ENCODE peak calls at places on chromosomes 3 and 15, in six cellular contexts. C, D, K, B, N and E are unnamed samples.

GRCh38 chr3:106183762-106184391 is 315.1 kb upstream of the CBLB start:
- DNase-seq in C (peak; percentile 6), D (no peak), K (no peak), B (peak; percentile 81), N (no peak), E (no peak)

GRCh38 chr15:98155356-98155755 is 194.9 kb downstream of the ARRDC4 start:
- DNase-seq in C (no peak), D (no peak), K (no peak), B (no peak), N (no peak), E (no peak)

GRCh38 chr15:91867581-91868026 is 14.1 kb downstream of the SLCO3A1 start:
- DNase-seq in C (peak; percentile 73), D (no peak), K (peak; percentile 46), B (no peak), N (peak; percentile 35), E (no peak)

GRCh38 chr15:40493089-40493840 is 22.5 kb downstream of the CHST14 start:
- DNase-seq in C (no peak), D (no peak), K (no peak), B (no peak), N (no peak), E (peak; percentile 38)

GRCh38 chr3:115074502-115074901 is 72.6 kb downstream of the ZBTB20 start:
- DNase-seq in C (no peak), D (no peak), K (no peak), B (no peak), N (no peak), E (no peak)

GRCh38 chr3:177824190-177824786 is 627.0 kb upstream of the TBL1XR1 start:
- DNase-seq in C (peak; percentile 79), D (no peak), K (no peak), B (no peak), N (no peak), E (no peak)

GRCh38 chr3:71031914-71032521 is 551.5 kb downstream of the FOXP1 start:
- DNase-seq in C (no peak), D (no peak), K (no peak), B (no peak), N (no peak), E (no peak)

GRCh38 chr15:41862515-41863116 is 24.0 kb downstream of the PLA2G4B start:
- DNase-seq in C (no peak), D (no peak), K (no peak), B (no peak), N (peak; percentile 62), E (no peak)

GRCh38 chr3:30708472-30708871 is 102.1 kb downstream of the TGFBR2 start:
- DNase-seq in C (no peak), D (no peak), K (no peak), B (no peak), N (no peak), E (no peak)

GRCh38 chr15:25508369-25509002 is 69.7 kb upstream of the UBE3A start:
- DNase-seq in C (peak; percentile 29), D (peak; percentile 55), K (no peak), B (no peak), N (peak; percentile 68), E (no peak)

GRCh38 chr3:175951047-175951694 is 1092.0 kb downstream of the NAALADL2 start:
- DNase-seq in C (no peak), D (no peak), K (no peak), B (no peak), N (no peak), E (no peak)

GRCh38 chr15:56537881-56538280 is 72.9 kb upstream of the MNS1 start:
- DNase-seq in C (no peak), D (no peak), K (no peak), B (no peak), N (no peak), E (peak; percentile 96)

GRCh38 chr3:56902468-56903159 is 100.9 kb upstream of the ARHGEF3 start:
- DNase-seq in C (no peak), D (no peak), K (no peak), B (no peak), N (no peak), E (no peak)

GRCh38 chr3:174957581-174958001 is 98.5 kb downstream of the NAALADL2 start:
- DNase-seq in C (no peak), D (no peak), K (no peak), B (no peak), N (no peak), E (no peak)

GRCh38 chr3:55923626-55924025 is 436.5 kb upstream of the WNT5A start:
- DNase-seq in C (no peak), D (no peak), K (no peak), B (no peak), N (no peak), E (no peak)

GRCh38 chr3:152430223-152431002 is 161.7 kb downstream of the MBNL1 start:
- DNase-seq in C (no peak), D (no peak), K (no peak), B (no peak), N (no peak), E (no peak)

GRCh38 chr15:42084465-42085235 is 9.7 kb downstream of the PLA2G4D start:
- DNase-seq in C (peak; percentile 52), D (peak; percentile 77), K (peak; percentile 48), B (no peak), N (peak; percentile 84), E (peak; percentile 29)

GRCh38 chr15:80913541-80913940 is 76.1 kb downstream of the MESD start:
- DNase-seq in C (no peak), D (no peak), K (no peak), B (no peak), N (no peak), E (no peak)

GRCh38 chr3:94162700-94163099 is 99.8 kb downstream of the NSUN3 start:
- DNase-seq in C (peak; percentile 75), D (peak; percentile 6), K (no peak), B (no peak), N (peak; percentile 5), E (no peak)

GRCh38 chr3:141863497-141863896 is 12.9 kb upstream of the ATP1B3 start:
- DNase-seq in C (no peak), D (no peak), K (no peak), B (no peak), N (no peak), E (peak; percentile 28)

GRCh38 chr15:68187559-68187958 is 17.6 kb downstream of the CALML4 start:
- DNase-seq in C (no peak), D (no peak), K (no peak), B (no peak), N (no peak), E (no peak)

DNA sequence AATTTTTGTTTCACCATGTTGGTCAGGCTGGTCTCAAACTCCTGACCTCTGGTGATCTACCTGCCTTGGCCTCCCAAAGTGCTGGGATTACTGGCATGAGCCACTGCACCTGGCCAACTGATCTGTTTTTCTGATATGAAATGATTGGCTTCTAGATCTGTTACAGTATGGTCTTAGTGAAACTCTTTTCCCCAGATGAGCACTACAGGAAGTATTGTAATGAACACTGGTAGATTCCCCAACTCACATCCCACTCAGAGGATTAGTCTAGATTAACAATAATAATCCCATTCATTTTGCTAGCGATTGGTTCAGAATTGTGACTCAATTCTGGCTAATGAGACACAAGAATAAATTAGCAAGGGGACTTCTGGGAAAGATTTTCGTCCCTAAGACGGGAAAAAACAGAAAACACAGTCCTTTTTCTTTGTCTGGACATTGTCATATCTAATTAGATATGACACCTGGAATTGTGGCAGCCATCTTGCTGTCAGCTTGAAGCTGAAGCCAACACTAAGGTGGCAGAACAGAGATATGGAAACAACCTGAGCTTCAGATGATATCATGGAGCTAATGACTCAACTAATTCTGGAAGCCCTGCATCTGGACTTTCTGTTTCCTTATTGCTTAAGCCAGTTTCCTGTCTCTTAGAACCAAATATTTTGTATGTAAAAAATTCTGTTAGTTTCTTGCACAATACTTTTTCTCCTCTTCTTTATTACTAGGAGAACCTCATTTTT is 17.4 kb upstream of the NPTN start:
- DNase-seq in C (no peak), D (no peak), K (no peak), B (no peak), N (no peak), E (peak; percentile 34)
- TF ChIP-seq REST in C (no peak), D (no peak), K (no peak), B (no peak), N (no peak), E (no peak)

GRCh38 chr3:10553586-10554235 is 48.3 kb upstream of the ATP2B2 start:
- DNase-seq in C (no peak), D (peak; percentile 23), K (no peak), B (no peak), N (peak; percentile 87), E (no peak)
- TF ChIP-seq REST in C (no peak), D (no peak), K (no peak), B (no peak), N (no peak), E (no peak)

DNA sequence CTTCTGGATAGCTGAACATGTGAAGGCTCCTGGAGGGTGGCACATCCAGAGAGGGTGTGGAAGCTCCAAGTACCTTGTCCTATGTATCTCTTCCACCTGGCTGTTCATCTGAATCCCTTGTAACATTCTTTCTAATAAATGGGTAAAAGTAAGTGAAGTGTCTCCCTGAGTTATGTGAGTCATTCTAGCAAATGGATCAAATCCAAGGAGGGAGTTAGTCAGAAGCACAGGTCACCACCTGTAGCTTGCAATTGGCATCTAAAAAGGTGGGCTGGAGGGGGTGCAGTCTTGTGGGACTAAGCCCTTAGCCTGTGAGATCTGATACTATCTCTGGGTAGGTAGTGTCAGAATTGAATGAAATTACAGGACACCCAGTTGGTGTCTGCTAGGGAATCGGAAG is 71.0 kb downstream of the WWTR1 start:
- DNase-seq in C (peak; percentile 39), D (no peak), K (peak; percentile 88), B (no peak), N (no peak), E (no peak)
- TF ChIP-seq REST in C (no peak), D (no peak), K (no peak), B (no peak), N (no peak), E (no peak)

DNA sequence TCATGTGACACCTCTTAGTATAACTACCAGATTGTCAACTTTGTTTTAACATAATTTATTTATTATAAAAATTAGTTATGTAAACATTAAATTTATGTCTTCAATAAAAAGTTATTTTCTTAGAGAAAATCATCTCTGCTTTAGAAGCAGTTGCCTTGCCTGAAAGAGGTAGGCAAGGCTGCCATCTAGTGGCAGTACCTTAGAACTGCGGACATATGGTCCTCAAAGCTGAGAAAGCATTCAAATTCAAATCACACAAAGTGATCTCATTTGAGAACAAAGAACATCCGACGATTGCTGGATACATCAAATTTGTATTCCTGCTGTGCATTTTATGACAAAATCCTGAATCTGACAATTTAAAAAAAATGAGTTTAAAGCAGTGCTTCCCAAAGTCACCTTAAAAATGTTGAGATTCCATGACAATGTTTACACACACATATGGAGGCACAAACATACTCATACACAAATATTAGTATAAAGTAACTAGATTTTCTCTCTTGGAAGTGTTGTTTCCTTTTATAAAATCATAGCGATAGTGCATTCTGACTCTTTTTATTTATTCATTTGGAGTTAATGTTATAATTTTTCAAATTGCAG is 617.4 kb downstream of the CADM2 start:
- DNase-seq in C (peak; percentile 69), D (peak; percentile 25), K (peak; percentile 45), B (no peak), N (peak; percentile 84), E (peak; percentile 17)
- TF ChIP-seq REST in C (no peak), D (no peak), K (no peak), B (no peak), N (no peak), E (no peak)